ENCODE peak calls at places on chromosomes 3 and 15, in six cellular contexts. D is IMR-90, I is H9, B is neuronal stem cell, G is mesenchymal stem cell, L is mesendoderm. N is an unnamed sample.
A peak's percentile ranks its signal among the peaks of the same experiment; 100 is the strongest.

GRCh38 chr3:113560265-113560664 is 27.9 kb downstream of the SIDT1 start:
- DNase-seq in D (no peak), I (no peak), B (no peak), G (no peak), L (no peak), N (no peak)

GRCh38 chr3:55002416-55002930 is 74.6 kb upstream of the LRTM1 start:
- DNase-seq in D (no peak), I (no peak), B (no peak), G (peak; percentile 81), L (no peak), N (no peak)

GRCh38 chr15:64774556-64775523 is 549 bp downstream of the RBPMS2 start:
- DNase-seq in D (no peak), I (no peak), B (peak; percentile 41), G (peak; percentile 34), L (peak; percentile 44), N (peak; percentile 54)

GRCh38 chr15:63381301-63382192 is at the start of gene CA12:
- DNase-seq in D (peak; percentile 55), I (peak; percentile 63), B (peak; percentile 38), G (peak; percentile 47), L (peak; percentile 63), N (peak; percentile 74)

GRCh38 chr3:15805756-15806266 is 8.0 kb upstream of the ANKRD28 start:
- DNase-seq in D (peak; percentile 89), I (no peak), B (no peak), G (peak; percentile 95), L (no peak), N (no peak)

GRCh38 chr3:30751610-30752299 is 142.7 kb downstream of the GADL1 start:
- DNase-seq in D (peak; percentile 62), I (no peak), B (no peak), G (peak; percentile 74), L (peak; percentile 58), N (no peak)

GRCh38 chr3:31377045-31377642 is 155.6 kb upstream of the STT3B start:
- DNase-seq in D (peak; percentile 88), I (no peak), B (no peak), G (peak; percentile 36), L (no peak), N (no peak)

GRCh38 chr3:151709847-151710246 is 23.9 kb upstream of the AADACL2 start:
- DNase-seq in D (peak; percentile 85), I (no peak), B (no peak), G (peak; percentile 72), L (no peak), N (no peak)

GRCh38 chr15:32718822-32719716 is 1.3 kb downstream of the GREM1 start:
- DNase-seq in D (no peak), I (peak; percentile 48), B (peak; percentile 20), G (peak; percentile 44), L (peak; percentile 52), N (peak; percentile 73)

GRCh38 chr15:62277816-62278394 is 112.8 kb upstream of the C2CD4B start:
- DNase-seq in D (no peak), I (no peak), B (no peak), G (no peak), L (peak; percentile 33), N (no peak)

GRCh38 chr15:38017721-38018120 is 83.3 kb downstream of the TMCO5A start:
- DNase-seq in D (no peak), I (no peak), B (no peak), G (no peak), L (no peak), N (no peak)

GRCh38 chr3:43755511-43756200 is 64.9 kb downstream of the ABHD5 start:
- DNase-seq in D (no peak), I (no peak), B (no peak), G (no peak), L (no peak), N (no peak)

GRCh38 chr15:78130466-78131294 is 565 bp downstream of the CIB2 start:
- DNase-seq in D (no peak), I (no peak), B (no peak), G (no peak), L (no peak), N (peak; percentile 56)

GRCh38 chr15:88467935-88468528 is 524 bp downstream of the MRPS11 start:
- DNase-seq in D (peak; percentile 14), I (no peak), B (no peak), G (peak; percentile 52), L (peak; percentile 56), N (peak; percentile 49)

GRCh38 chr3:27043328-27043956 is 325.7 kb downstream of the NEK10 start:
- DNase-seq in D (no peak), I (no peak), B (no peak), G (no peak), L (no peak), N (no peak)

GRCh38 chr3:139941580-139941979 is 6.6 kb downstream of the CLSTN2 start:
- DNase-seq in D (no peak), I (no peak), B (no peak), G (no peak), L (no peak), N (no peak)

GRCh38 chr3:69791111-69791510 is 51.8 kb downstream of the MITF start:
- DNase-seq in D (peak; percentile 84), I (no peak), B (no peak), G (peak; percentile 96), L (peak; percentile 20), N (no peak)

GRCh38 chr3:52650437-52650836 is 35.3 kb downstream of the PBRM1 start:
- DNase-seq in D (peak; percentile 31), I (no peak), B (no peak), G (no peak), L (no peak), N (no peak)

GRCh38 chr3:49058011-49058410 is 28.8 kb upstream of the IMPDH2 start:
- DNase-seq in D (no peak), I (no peak), B (no peak), G (peak; percentile 13), L (no peak), N (no peak)

GRCh38 chr3:28994161-28994905 is 286.5 kb upstream of the RBMS3 start:
- DNase-seq in D (no peak), I (no peak), B (no peak), G (no peak), L (no peak), N (no peak)

GRCh38 chr15:59736181-59736580 is 47.1 kb upstream of the BNIP2 start:
- DNase-seq in D (no peak), I (peak; percentile 35), B (no peak), G (no peak), L (peak; percentile 15), N (no peak)

GRCh38 chr15:69467636-69468035 is 15.0 kb downstream of the RPLP1 start:
- DNase-seq in D (no peak), I (no peak), B (no peak), G (no peak), L (no peak), N (peak; percentile 31)

GRCh38 chr3:129344540-129345220 is 66.0 kb downstream of the HMCES start:
- DNase-seq in D (no peak), I (peak; percentile 87), B (no peak), G (no peak), L (peak; percentile 93), N (no peak)

GRCh38 chr3:172104471-172105072 is 65.2 kb downstream of the FNDC3B start:
- DNase-seq in D (no peak), I (peak; percentile 73), B (peak; percentile 66), G (no peak), L (peak; percentile 89), N (no peak)

GRCh38 chr15:34038404-34039179 is 412 bp downstream of the AVEN start:
- DNase-seq in D (peak; percentile 70), I (peak; percentile 78), B (peak; percentile 64), G (peak; percentile 75), L (peak; percentile 85), N (no peak)

DNA sequence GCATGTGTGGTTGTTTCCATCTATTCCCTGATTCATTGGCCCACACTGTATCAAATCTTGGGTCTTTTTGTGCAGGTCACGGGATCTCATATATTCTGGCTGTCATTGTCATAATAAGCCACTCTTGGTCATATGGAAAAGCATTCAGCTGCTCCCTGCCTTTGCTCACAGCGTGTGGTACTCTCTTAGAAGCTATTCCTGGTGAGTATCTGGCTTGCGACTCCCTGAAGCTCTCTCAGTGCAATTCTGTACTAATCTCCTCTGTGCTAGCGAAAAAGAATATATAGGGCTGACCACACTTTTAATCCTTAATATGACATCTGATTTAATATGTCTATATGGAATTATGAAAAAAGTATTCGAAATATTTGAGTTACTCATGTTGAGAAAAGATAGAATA is 440.8 kb upstream of the GBE1 start:
- DNase-seq in D (no peak), I (no peak), B (no peak), G (no peak), L (no peak), N (no peak)
- H3K23ac ChIP-seq in D (no peak overlapping the region), I (no peak overlapping the region), B (no peak overlapping the region), G (no peak overlapping the region), L (no peak overlapping the region), N (no peak overlapping the region)

DNA sequence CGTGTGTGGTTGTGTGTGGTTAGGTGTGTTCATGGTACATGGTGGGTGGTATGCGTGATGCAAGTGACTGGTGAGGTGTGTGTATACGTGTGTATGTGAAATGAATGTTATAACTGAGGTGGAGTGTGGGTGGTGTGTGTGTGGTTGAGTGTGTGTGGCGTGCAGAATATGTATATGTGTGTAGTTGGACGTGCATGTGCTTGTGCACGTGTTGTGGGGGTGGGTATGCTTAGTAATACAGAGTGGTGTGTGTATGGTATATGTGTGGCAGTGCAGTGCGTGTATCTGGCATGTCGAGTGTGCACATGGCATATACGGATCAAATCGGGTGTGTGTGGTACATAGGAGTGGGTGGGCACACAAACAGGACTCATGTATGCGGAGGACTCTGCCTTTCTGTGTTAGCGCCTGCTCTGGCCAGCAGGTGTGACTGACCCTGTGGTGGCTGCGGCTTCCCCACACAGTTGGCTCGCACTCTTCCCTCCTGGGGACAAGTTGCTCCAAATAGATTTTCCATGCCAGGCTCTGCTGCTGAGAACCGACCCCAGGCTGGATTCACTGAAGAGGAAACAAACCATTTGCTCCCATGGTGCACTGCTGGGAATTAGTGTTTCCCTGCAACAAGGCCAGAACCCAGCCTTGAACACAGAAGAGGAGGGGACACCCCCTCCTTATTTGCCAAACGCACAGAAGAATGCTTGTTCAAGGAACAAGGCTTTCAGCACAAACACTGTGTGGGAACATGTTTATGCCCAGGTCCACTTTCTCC is 1.2 kb upstream of the C3orf70 start:
- DNase-seq in D (no peak), I (peak; percentile 56), B (no peak), G (no peak), L (peak; percentile 40), N (no peak)
- H3K23ac ChIP-seq in D (peak overlapping the region; percentile 23), I (no peak overlapping the region), B (no peak overlapping the region), G (no peak overlapping the region), L (no peak overlapping the region), N (no peak overlapping the region)

GRCh38 chr3:134956395-134956794 is 161.3 kb downstream of the EPHB1 start:
- DNase-seq in D (no peak), I (no peak), B (no peak), G (no peak), L (no peak), N (no peak)
- H3K23ac ChIP-seq in D (no peak overlapping the region), I (no peak overlapping the region), B (no peak overlapping the region), G (no peak overlapping the region), L (no peak overlapping the region), N (no peak overlapping the region)

GRCh38 chr3:120743556-120744195 is 1.1 kb downstream of the GTF2E1 start:
- DNase-seq in D (peak; percentile 13), I (no peak), B (no peak), G (no peak), L (peak; percentile 5), N (no peak)
- H3K23ac ChIP-seq in D (peak overlapping the region; percentile 78), I (no peak overlapping the region), B (no peak overlapping the region), G (no peak overlapping the region), L (no peak overlapping the region), N (no peak overlapping the region)